ENCODE peak calls at places on chromosomes 3 and 15, in five cellular contexts. C is kidney, R is cardiac muscle cell, E is hepatocyte, D is brain microvascular endothelial cell. M is an unnamed sample. For H3K36me3, the result is how much of the 10 kb centered on the place peaks cover.

GRCh38 chr15:100711479-100712130 is 109.2 kb downstream of the ASB7 start:
- DNase-seq in C (no peak), E (no peak), R (no peak), D (no peak), M (peak)

GRCh38 chr3:10772230-10773161 is 43.5 kb upstream of the SLC6A11 start:
- DNase-seq in R (peak), D (no peak), C (no peak), E (no peak), M (peak)

GRCh38 chr3:123871946-123872345 is 12.2 kb downstream of the MYLK start:
- DNase-seq in C (no peak), R (no peak), D (no peak), E (no peak), M (no peak)

GRCh38 chr3:32297366-32297765 is 58.9 kb downstream of the CMTM8 start:
- DNase-seq in D (no peak), E (no peak), C (no peak), R (no peak), M (no peak)

GRCh38 chr3:88031543-88032148 is 27.2 kb downstream of the CGGBP1 start:
- DNase-seq in C (no peak), R (peak), E (no peak), D (peak), M (no peak)

GRCh38 chr3:145798691-145799550 is 362.1 kb downstream of the PLOD2 start:
- DNase-seq in R (no peak), E (no peak), D (no peak), C (no peak), M (no peak)

GRCh38 chr3:99562138-99562537 is 76.3 kb upstream of the COL8A1 start:
- DNase-seq in D (peak), C (no peak), E (peak), R (peak), M (no peak)

GRCh38 chr3:156416846-156417581 is 137.9 kb downstream of the SSR3 start:
- DNase-seq in R (no peak), C (no peak), D (no peak), E (no peak), M (no peak)

GRCh38 chr15:39511915-39512260 is 69.0 kb upstream of the THBS1 start:
- DNase-seq in E (no peak), D (peak), C (no peak), R (peak), M (peak)

GRCh38 chr15:87752250-87752951 is 504.1 kb downstream of the NTRK3 start:
- DNase-seq in E (no peak), C (no peak), R (peak), D (peak), M (no peak)

GRCh38 chr15:64653757-64654156 is 121.6 kb downstream of the RBPMS2 start:
- DNase-seq in C (no peak), E (no peak), D (no peak), R (peak), M (no peak)

GRCh38 chr15:101147181-101147580 is 104.7 kb downstream of the CHSY1 start:
- DNase-seq in D (no peak), C (no peak), R (no peak), E (no peak), M (no peak)

GRCh38 chr3:101730839-101731238 is 6.4 kb downstream of the CEP97 start:
- DNase-seq in R (no peak), C (no peak), E (no peak), D (no peak), M (no peak)

GRCh38 chr3:101725192-101725889 is 927 bp downstream of the CEP97 start:
- DNase-seq in D (no peak), E (peak), C (peak), R (peak), M (no peak)

GRCh38 chr3:101732240-101732641 is 7.8 kb downstream of the CEP97 start:
- DNase-seq in R (no peak), C (no peak), E (no peak), D (no peak), M (no peak)

GRCh38 chr3:101725890-101726275 is 1.5 kb downstream of the CEP97 start:
- DNase-seq in D (no peak), E (no peak), R (no peak), C (no peak), M (no peak)

DNA sequence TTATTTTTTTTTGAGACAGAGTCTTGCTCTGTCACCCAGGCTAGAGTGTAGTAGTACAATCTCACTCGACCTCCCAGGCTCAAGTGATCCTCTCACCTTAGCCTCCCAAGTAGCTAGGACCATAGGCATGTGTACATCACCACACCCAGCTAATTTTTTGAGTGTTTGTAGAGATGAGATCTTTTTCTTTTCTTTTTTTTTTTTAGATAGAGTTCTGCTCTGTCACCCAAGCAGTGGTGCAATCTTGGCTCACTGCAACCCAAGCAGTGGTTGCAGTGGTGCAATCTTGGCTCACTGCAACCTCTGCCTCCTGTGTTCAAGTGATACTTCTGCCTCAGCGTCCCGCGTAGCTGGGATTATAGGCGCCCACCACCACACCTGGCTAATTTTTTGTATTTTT is 5.2 kb downstream of the CEP97 start:
- DNase-seq in R (no peak), E (no peak), D (no peak), C (no peak), M (no peak)
- H3K36me3 ChIP-seq in R (half or more), E (under half), D (under half), C (under half), M (under half)

GRCh38 chr15:45690581-45691260 is 55.9 kb downstream of the SQOR start:
- DNase-seq in D (no peak), C (no peak), R (no peak), E (no peak), M (no peak)
- H3K36me3 ChIP-seq in D (under half), C (under half), R (under half), E (under half), M (half or more)

GRCh38 chr15:72766025-72766424 is 17.5 kb downstream of the ADPGK start:
- DNase-seq in C (no peak), E (no peak), D (no peak), R (no peak), M (no peak)
- H3K36me3 ChIP-seq in C (under half), E (under half), D (under half), R (under half), M (under half)

GRCh38 chr15:98958076-98958475 is 49.5 kb downstream of the PGPEP1L start:
- DNase-seq in R (no peak), C (no peak), D (no peak), E (no peak), M (no peak)
- H3K36me3 ChIP-seq in R (under half), C (under half), D (under half), E (under half), M (under half)

DNA sequence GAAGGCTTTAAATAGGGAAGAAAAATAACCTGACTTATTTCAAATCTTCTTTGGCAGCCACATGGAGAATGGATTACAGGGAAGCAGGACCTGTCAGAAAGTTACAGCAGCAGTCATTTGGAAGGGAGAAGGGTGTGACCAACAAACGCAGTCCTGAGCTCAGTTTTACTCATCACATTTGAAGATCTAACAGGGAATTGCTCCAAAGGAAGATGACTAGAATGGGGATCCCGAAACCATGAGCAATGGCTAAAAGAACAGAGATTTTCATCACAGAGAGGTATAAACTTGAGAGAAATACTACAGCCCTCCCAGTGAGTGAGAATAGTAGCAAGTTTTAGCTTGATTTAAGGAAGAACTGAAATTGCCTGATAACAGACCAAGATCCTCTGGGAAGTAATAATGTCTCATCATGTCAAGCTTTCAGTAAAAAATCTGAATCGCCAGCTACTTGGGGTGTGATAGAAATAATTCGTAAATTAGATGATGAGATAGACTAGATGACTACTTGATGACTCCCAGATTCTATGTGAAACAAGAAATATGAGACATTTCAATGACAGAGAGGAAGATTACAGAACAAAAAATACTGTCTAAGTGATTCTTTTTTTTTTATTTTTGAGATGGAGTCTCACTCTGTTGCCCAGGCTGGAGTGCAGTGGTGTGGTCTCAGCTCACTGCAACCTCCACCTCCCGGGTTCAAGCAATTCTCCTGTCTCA is 17.0 kb downstream of the CD47 start:
- DNase-seq in D (no peak), C (no peak), R (no peak), E (no peak), M (no peak)
- H3K36me3 ChIP-seq in D (under half), C (under half), R (under half), E (under half), M (under half)

M was measured in vagina.